ENCODE peak calls at places on chromosomes 5 and 9, in eight cellular contexts. One of them, this sample, is unnamed.

GRCh38 chr5:66949066-66949465 is 247.5 kb downstream of the CD180 start:
- DNase-seq in endothelial cell of umbilical vein: no peak
- DNase-seq in H1: no peak
- DNase-seq in adrenal gland: no peak
- DNase-seq in BE2C: no peak
- DNase-seq in prostate gland: no peak
- DNase-seq in choroid plexus epithelial cell: no peak
- DNase-seq in naive thymus-derived CD4-positive, alpha-beta T cell: no peak
- DNase-seq in this sample: no peak

GRCh38 chr5:67813879-67814539 is 401.5 kb upstream of the PIK3R1 start:
- DNase-seq in adrenal gland: no peak
- DNase-seq in endothelial cell of umbilical vein: no peak
- DNase-seq in naive thymus-derived CD4-positive, alpha-beta T cell: no peak
- DNase-seq in prostate gland: no peak
- DNase-seq in H1: no peak
- DNase-seq in choroid plexus epithelial cell: peak
- DNase-seq in BE2C: no peak
- DNase-seq in this sample: no peak

GRCh38 chr5:72355706-72356299 is 35.6 kb downstream of the PTCD2 start:
- DNase-seq in prostate gland: no peak
- DNase-seq in adrenal gland: no peak
- DNase-seq in BE2C: peak
- DNase-seq in endothelial cell of umbilical vein: peak
- DNase-seq in naive thymus-derived CD4-positive, alpha-beta T cell: no peak
- DNase-seq in H1: no peak
- DNase-seq in choroid plexus epithelial cell: peak
- DNase-seq in this sample: peak

GRCh38 chr9:134058716-134059115 is 9.1 kb downstream of the BRD3 start:
- DNase-seq in BE2C: peak
- DNase-seq in adrenal gland: peak
- DNase-seq in choroid plexus epithelial cell: no peak
- DNase-seq in H1: no peak
- DNase-seq in prostate gland: no peak
- DNase-seq in endothelial cell of umbilical vein: peak
- DNase-seq in naive thymus-derived CD4-positive, alpha-beta T cell: no peak
- DNase-seq in this sample: peak

GRCh38 chr9:111691686-111692329 is 30.4 kb downstream of the GNG10 start:
- DNase-seq in choroid plexus epithelial cell: peak
- DNase-seq in prostate gland: no peak
- DNase-seq in naive thymus-derived CD4-positive, alpha-beta T cell: no peak
- DNase-seq in adrenal gland: no peak
- DNase-seq in endothelial cell of umbilical vein: peak
- DNase-seq in BE2C: no peak
- DNase-seq in H1: no peak
- DNase-seq in this sample: peak

GRCh38 chr9:15882328-15882727 is 329.5 kb downstream of the CCDC171 start:
- DNase-seq in endothelial cell of umbilical vein: no peak
- DNase-seq in adrenal gland: no peak
- DNase-seq in H1: no peak
- DNase-seq in naive thymus-derived CD4-positive, alpha-beta T cell: no peak
- DNase-seq in prostate gland: no peak
- DNase-seq in BE2C: no peak
- DNase-seq in choroid plexus epithelial cell: no peak
- DNase-seq in this sample: no peak

GRCh38 chr9:27353405-27354229 is 56.7 kb upstream of the EQTN start:
- DNase-seq in endothelial cell of umbilical vein: no peak
- DNase-seq in choroid plexus epithelial cell: no peak
- DNase-seq in BE2C: peak
- DNase-seq in H1: no peak
- DNase-seq in prostate gland: no peak
- DNase-seq in naive thymus-derived CD4-positive, alpha-beta T cell: no peak
- DNase-seq in adrenal gland: no peak
- DNase-seq in this sample: no peak

GRCh38 chr5:153938131-153938842 is 100.4 kb downstream of the FAM114A2 start:
- DNase-seq in endothelial cell of umbilical vein: no peak
- DNase-seq in prostate gland: no peak
- DNase-seq in choroid plexus epithelial cell: no peak
- DNase-seq in naive thymus-derived CD4-positive, alpha-beta T cell: no peak
- DNase-seq in adrenal gland: no peak
- DNase-seq in BE2C: no peak
- DNase-seq in H1: no peak
- DNase-seq in this sample: no peak

GRCh38 chr5:42387563-42387962 is 35.7 kb upstream of the GHR start:
- DNase-seq in naive thymus-derived CD4-positive, alpha-beta T cell: no peak
- DNase-seq in endothelial cell of umbilical vein: no peak
- DNase-seq in choroid plexus epithelial cell: no peak
- DNase-seq in prostate gland: no peak
- DNase-seq in BE2C: no peak
- DNase-seq in H1: no peak
- DNase-seq in adrenal gland: no peak
- DNase-seq in this sample: peak

GRCh38 chr5:157597277-157597676 is 21.7 kb upstream of the ADAM19 start:
- DNase-seq in prostate gland: no peak
- DNase-seq in endothelial cell of umbilical vein: no peak
- DNase-seq in adrenal gland: no peak
- DNase-seq in H1: no peak
- DNase-seq in BE2C: no peak
- DNase-seq in naive thymus-derived CD4-positive, alpha-beta T cell: no peak
- DNase-seq in choroid plexus epithelial cell: no peak
- DNase-seq in this sample: no peak

GRCh38 chr5:15695171-15695676 is 195.2 kb downstream of the FBXL7 start:
- DNase-seq in choroid plexus epithelial cell: peak
- DNase-seq in adrenal gland: no peak
- DNase-seq in prostate gland: no peak
- DNase-seq in H1: no peak
- DNase-seq in endothelial cell of umbilical vein: peak
- DNase-seq in BE2C: no peak
- DNase-seq in naive thymus-derived CD4-positive, alpha-beta T cell: no peak
- DNase-seq in this sample: peak

GRCh38 chr5:177302354-177303110 is 987 bp downstream of the RAB24 start:
- DNase-seq in H1: no peak
- DNase-seq in choroid plexus epithelial cell: no peak
- DNase-seq in BE2C: peak
- DNase-seq in adrenal gland: no peak
- DNase-seq in prostate gland: no peak
- DNase-seq in endothelial cell of umbilical vein: no peak
- DNase-seq in naive thymus-derived CD4-positive, alpha-beta T cell: no peak
- DNase-seq in this sample: peak

GRCh38 chr9:117425562-117425961 is 10.7 kb upstream of the ASTN2 start:
- DNase-seq in BE2C: no peak
- DNase-seq in H1: no peak
- DNase-seq in adrenal gland: no peak
- DNase-seq in endothelial cell of umbilical vein: no peak
- DNase-seq in naive thymus-derived CD4-positive, alpha-beta T cell: no peak
- DNase-seq in prostate gland: no peak
- DNase-seq in choroid plexus epithelial cell: no peak
- DNase-seq in this sample: no peak

GRCh38 chr9:87849144-87849741 is 33.4 kb upstream of the SPATA31E1 start:
- DNase-seq in H1: no peak
- DNase-seq in naive thymus-derived CD4-positive, alpha-beta T cell: no peak
- DNase-seq in endothelial cell of umbilical vein: no peak
- DNase-seq in choroid plexus epithelial cell: no peak
- DNase-seq in adrenal gland: no peak
- DNase-seq in prostate gland: no peak
- DNase-seq in BE2C: no peak
- DNase-seq in this sample: no peak

GRCh38 chr9:4781408-4781807 is 11.3 kb upstream of the RCL1 start:
- DNase-seq in choroid plexus epithelial cell: no peak
- DNase-seq in H1: no peak
- DNase-seq in adrenal gland: no peak
- DNase-seq in BE2C: no peak
- DNase-seq in endothelial cell of umbilical vein: no peak
- DNase-seq in naive thymus-derived CD4-positive, alpha-beta T cell: no peak
- DNase-seq in prostate gland: no peak
- DNase-seq in this sample: no peak

GRCh38 chr5:32520326-32520725 is 65.0 kb upstream of the SUB1 start:
- DNase-seq in prostate gland: no peak
- DNase-seq in H1: no peak
- DNase-seq in BE2C: no peak
- DNase-seq in naive thymus-derived CD4-positive, alpha-beta T cell: no peak
- DNase-seq in adrenal gland: no peak
- DNase-seq in choroid plexus epithelial cell: no peak
- DNase-seq in endothelial cell of umbilical vein: no peak
- DNase-seq in this sample: peak

GRCh38 chr9:37675661-37676060 is 24.9 kb downstream of the FRMPD1 start:
- DNase-seq in choroid plexus epithelial cell: no peak
- DNase-seq in H1: no peak
- DNase-seq in endothelial cell of umbilical vein: no peak
- DNase-seq in naive thymus-derived CD4-positive, alpha-beta T cell: no peak
- DNase-seq in prostate gland: no peak
- DNase-seq in BE2C: no peak
- DNase-seq in adrenal gland: no peak
- DNase-seq in this sample: no peak

GRCh38 chr9:128120061-128120740 is 7.3 kb downstream of the PTGES2 start:
- DNase-seq in BE2C: peak
- DNase-seq in adrenal gland: peak
- DNase-seq in choroid plexus epithelial cell: no peak
- DNase-seq in prostate gland: no peak
- DNase-seq in endothelial cell of umbilical vein: no peak
- DNase-seq in naive thymus-derived CD4-positive, alpha-beta T cell: no peak
- DNase-seq in H1: no peak
- DNase-seq in this sample: no peak

GRCh38 chr5:40853632-40854192 is 12.5 kb downstream of the CARD6 start:
- DNase-seq in H1: no peak
- DNase-seq in BE2C: peak
- DNase-seq in adrenal gland: no peak
- DNase-seq in endothelial cell of umbilical vein: no peak
- DNase-seq in naive thymus-derived CD4-positive, alpha-beta T cell: no peak
- DNase-seq in prostate gland: no peak
- DNase-seq in choroid plexus epithelial cell: no peak
- DNase-seq in this sample: no peak

GRCh38 chr5:181218795-181219124 is 4.3 kb upstream of the TRIM41 start:
- DNase-seq in naive thymus-derived CD4-positive, alpha-beta T cell: no peak
- DNase-seq in H1: no peak
- DNase-seq in prostate gland: no peak
- DNase-seq in adrenal gland: no peak
- DNase-seq in BE2C: no peak
- DNase-seq in endothelial cell of umbilical vein: no peak
- DNase-seq in choroid plexus epithelial cell: no peak
- DNase-seq in this sample: peak

GRCh38 chr5:181219262-181220177 is 3.6 kb upstream of the TRIM41 start:
- DNase-seq in endothelial cell of umbilical vein: no peak
- DNase-seq in BE2C: no peak
- DNase-seq in naive thymus-derived CD4-positive, alpha-beta T cell: no peak
- DNase-seq in H1: no peak
- DNase-seq in choroid plexus epithelial cell: no peak
- DNase-seq in adrenal gland: no peak
- DNase-seq in prostate gland: no peak
- DNase-seq in this sample: no peak

GRCh38 chr5:181217805-181218065 is 5.3 kb upstream of the TRIM41 start:
- DNase-seq in endothelial cell of umbilical vein: no peak
- DNase-seq in H1: no peak
- DNase-seq in choroid plexus epithelial cell: no peak
- DNase-seq in BE2C: no peak
- DNase-seq in naive thymus-derived CD4-positive, alpha-beta T cell: no peak
- DNase-seq in adrenal gland: no peak
- DNase-seq in prostate gland: no peak
- DNase-seq in this sample: no peak

GRCh38 chr5:181217111-181217804 is 5.8 kb upstream of the TRIM41 start:
- DNase-seq in naive thymus-derived CD4-positive, alpha-beta T cell: peak
- DNase-seq in adrenal gland: no peak
- DNase-seq in H1: no peak
- DNase-seq in endothelial cell of umbilical vein: peak
- DNase-seq in choroid plexus epithelial cell: peak
- DNase-seq in prostate gland: no peak
- DNase-seq in BE2C: peak
- DNase-seq in this sample: peak

GRCh38 chr5:181215997-181216982 is 6.8 kb upstream of the TRIM41 start:
- DNase-seq in choroid plexus epithelial cell: no peak
- DNase-seq in endothelial cell of umbilical vein: no peak
- DNase-seq in prostate gland: no peak
- DNase-seq in BE2C: peak
- DNase-seq in adrenal gland: no peak
- DNase-seq in H1: no peak
- DNase-seq in naive thymus-derived CD4-positive, alpha-beta T cell: no peak
- DNase-seq in this sample: no peak
- H3K4me3 ChIP-seq in choroid plexus epithelial cell: no peak
- H3K4me3 ChIP-seq in endothelial cell of umbilical vein: peak
- H3K4me3 ChIP-seq in prostate gland: peak
- H3K4me3 ChIP-seq in BE2C: peak
- H3K4me3 ChIP-seq in adrenal gland: no peak
- H3K4me3 ChIP-seq in H1: peak
- H3K4me3 ChIP-seq in naive thymus-derived CD4-positive, alpha-beta T cell: peak
- H3K4me3 ChIP-seq in this sample: peak

DNA sequence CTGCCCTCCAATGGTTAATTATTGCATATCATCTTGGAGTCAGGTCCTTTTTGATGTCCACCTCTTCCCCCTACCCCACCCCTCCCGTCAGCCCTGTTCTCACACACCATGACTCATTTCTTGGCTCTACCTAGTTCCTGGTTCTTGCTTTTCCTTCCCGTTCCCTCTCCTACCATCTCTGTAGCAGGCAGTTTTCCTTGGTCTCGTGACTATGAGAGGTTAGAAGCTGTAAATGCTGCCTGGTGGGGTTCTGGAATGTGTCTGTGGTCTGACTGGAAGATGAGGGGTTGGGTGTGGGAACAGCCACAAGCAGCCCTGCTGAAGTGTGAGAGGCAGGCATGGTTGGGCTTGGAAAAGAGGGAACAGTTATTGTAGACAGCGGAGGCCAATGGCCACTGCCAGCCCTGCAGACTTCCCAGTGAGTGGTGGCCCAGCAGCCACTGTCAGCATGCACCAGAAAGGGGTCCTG is 18.2 kb downstream of the SLC22A5 start:
- DNase-seq in adrenal gland: peak
- DNase-seq in BE2C: no peak
- DNase-seq in choroid plexus epithelial cell: peak
- DNase-seq in prostate gland: peak
- DNase-seq in endothelial cell of umbilical vein: peak
- DNase-seq in H1: no peak
- DNase-seq in naive thymus-derived CD4-positive, alpha-beta T cell: no peak
- DNase-seq in this sample: peak
- H3K4me3 ChIP-seq in adrenal gland: no peak
- H3K4me3 ChIP-seq in BE2C: no peak
- H3K4me3 ChIP-seq in choroid plexus epithelial cell: no peak
- H3K4me3 ChIP-seq in prostate gland: no peak
- H3K4me3 ChIP-seq in endothelial cell of umbilical vein: no peak
- H3K4me3 ChIP-seq in H1: no peak
- H3K4me3 ChIP-seq in naive thymus-derived CD4-positive, alpha-beta T cell: no peak
- H3K4me3 ChIP-seq in this sample: no peak

GRCh38 chr9:10613413-10613812 is 611 bp upstream of the PTPRD start:
- DNase-seq in choroid plexus epithelial cell: no peak
- DNase-seq in endothelial cell of umbilical vein: no peak
- DNase-seq in naive thymus-derived CD4-positive, alpha-beta T cell: no peak
- DNase-seq in H1: no peak
- DNase-seq in BE2C: no peak
- DNase-seq in adrenal gland: no peak
- DNase-seq in prostate gland: no peak
- DNase-seq in this sample: no peak
- H3K4me3 ChIP-seq in choroid plexus epithelial cell: peak
- H3K4me3 ChIP-seq in endothelial cell of umbilical vein: no peak
- H3K4me3 ChIP-seq in naive thymus-derived CD4-positive, alpha-beta T cell: no peak
- H3K4me3 ChIP-seq in H1: peak
- H3K4me3 ChIP-seq in BE2C: no peak
- H3K4me3 ChIP-seq in adrenal gland: no peak
- H3K4me3 ChIP-seq in prostate gland: peak
- H3K4me3 ChIP-seq in this sample: no peak

DNA sequence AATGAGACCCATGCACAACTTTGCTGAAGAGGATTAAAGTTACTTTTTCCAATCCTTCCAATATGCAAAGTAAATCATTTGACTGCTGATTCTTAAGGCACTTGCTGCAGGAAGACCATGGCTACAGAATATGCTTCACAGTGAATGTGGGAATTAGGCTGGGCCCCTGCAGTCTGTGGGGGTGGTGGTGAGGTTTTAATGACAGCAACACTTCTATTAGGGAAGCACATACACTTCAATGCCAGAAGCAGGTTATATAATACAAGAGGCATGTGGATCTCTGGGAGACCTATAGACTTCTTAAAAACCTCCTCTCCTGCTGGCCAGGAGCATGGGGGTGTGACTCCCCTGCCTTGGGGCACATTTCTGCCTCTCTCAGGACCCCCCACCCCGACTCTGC is 124.5 kb upstream of the KLF9 start:
- DNase-seq in adrenal gland: no peak
- DNase-seq in BE2C: no peak
- DNase-seq in prostate gland: no peak
- DNase-seq in naive thymus-derived CD4-positive, alpha-beta T cell: no peak
- DNase-seq in H1: no peak
- DNase-seq in choroid plexus epithelial cell: no peak
- DNase-seq in endothelial cell of umbilical vein: no peak
- DNase-seq in this sample: no peak
- H3K4me3 ChIP-seq in adrenal gland: no peak
- H3K4me3 ChIP-seq in BE2C: no peak
- H3K4me3 ChIP-seq in prostate gland: no peak
- H3K4me3 ChIP-seq in naive thymus-derived CD4-positive, alpha-beta T cell: no peak
- H3K4me3 ChIP-seq in H1: no peak
- H3K4me3 ChIP-seq in choroid plexus epithelial cell: no peak
- H3K4me3 ChIP-seq in endothelial cell of umbilical vein: no peak
- H3K4me3 ChIP-seq in this sample: no peak